ENCODE peak calls at places on chromosomes 1 and 21, in five cellular contexts. A is stomach, J is A549, M is tibial nerve, E is SK-N-SH. Y is an unnamed sample. For H3K4me1, the result is how much of the 10 kb centered on the place peaks cover.

GRCh38 chr1:154959448-154959825 is 2.1 kb downstream of the PYGO2 start:
- DNase-seq in A (no peak), J (no peak), M (no peak), E (no peak), Y (no peak)

GRCh38 chr1:220325306-220325995 is 53.2 kb upstream of the RAB3GAP2 start:
- DNase-seq in A (no peak), J (no peak), M (no peak), E (no peak), Y (no peak)

GRCh38 chr1:217857061-217857460 is 225.9 kb downstream of the SPATA17 start:
- DNase-seq in A (no peak), J (no peak), M (no peak), E (no peak), Y (no peak)

GRCh38 chr1:66761273-66761672 is 9.0 kb downstream of the DYNLT5 start:
- DNase-seq in A (no peak), J (no peak), M (no peak), E (no peak), Y (no peak)

GRCh38 chr1:228289996-228290881 is 82.4 kb downstream of the OBSCN start:
- DNase-seq in A (no peak), J (no peak), M (no peak), E (no peak), Y (no peak)

GRCh38 chr1:74505133-74505532 is 7.3 kb downstream of the LRRC53 start:
- DNase-seq in A (no peak), J (peak), M (no peak), E (peak), Y (no peak)

GRCh38 chr1:23018661-23019093 is 591 bp upstream of the KDM1A start:
- DNase-seq in A (no peak), J (no peak), M (no peak), E (peak), Y (no peak)

GRCh38 chr1:97947751-97948150 is 26.9 kb upstream of the DPYD start:
- DNase-seq in A (no peak), J (no peak), M (no peak), E (no peak), Y (no peak)

GRCh38 chr1:179061360-179062282 is 20.2 kb upstream of the TOR3A start:
- DNase-seq in A (no peak), J (peak), M (no peak), E (no peak), Y (no peak)

GRCh38 chr1:223727541-223727940 is 15.2 kb downstream of the CAPN2 start:
- DNase-seq in A (no peak), J (no peak), M (no peak), E (no peak), Y (no peak)

GRCh38 chr1:109933856-109934711 is 23.4 kb downstream of the CSF1 start:
- DNase-seq in A (peak), J (no peak), M (no peak), E (no peak), Y (no peak)

GRCh38 chr1:78274814-78275213 is 216.0 kb upstream of the PTGFR start:
- DNase-seq in A (no peak), J (no peak), M (no peak), E (no peak), Y (no peak)

GRCh38 chr21:42234464-42235241 is 15.7 kb downstream of the ABCG1 start:
- DNase-seq in A (peak), J (peak), M (no peak), E (peak), Y (peak)

GRCh38 chr1:15339580-15339979 is 70.1 kb upstream of the EFHD2 start:
- DNase-seq in A (peak), J (no peak), M (no peak), E (no peak), Y (peak)

GRCh38 chr1:51728611-51729155 is 111.8 kb downstream of the OSBPL9 start:
- DNase-seq in A (no peak), J (no peak), M (no peak), E (peak), Y (no peak)

GRCh38 chr1:244154882-244155531 is 103.9 kb downstream of the ZBTB18 start:
- DNase-seq in A (no peak), J (no peak), M (no peak), E (peak), Y (peak)

GRCh38 chr21:16193758-16194606 is 464.2 kb downstream of the USP25 start:
- DNase-seq in A (peak), J (peak), M (peak), E (no peak), Y (peak)

GRCh38 chr1:212622467-212622866 is 13.9 kb downstream of the ATF3 start:
- DNase-seq in A (no peak), J (no peak), M (no peak), E (no peak), Y (no peak)

DNA sequence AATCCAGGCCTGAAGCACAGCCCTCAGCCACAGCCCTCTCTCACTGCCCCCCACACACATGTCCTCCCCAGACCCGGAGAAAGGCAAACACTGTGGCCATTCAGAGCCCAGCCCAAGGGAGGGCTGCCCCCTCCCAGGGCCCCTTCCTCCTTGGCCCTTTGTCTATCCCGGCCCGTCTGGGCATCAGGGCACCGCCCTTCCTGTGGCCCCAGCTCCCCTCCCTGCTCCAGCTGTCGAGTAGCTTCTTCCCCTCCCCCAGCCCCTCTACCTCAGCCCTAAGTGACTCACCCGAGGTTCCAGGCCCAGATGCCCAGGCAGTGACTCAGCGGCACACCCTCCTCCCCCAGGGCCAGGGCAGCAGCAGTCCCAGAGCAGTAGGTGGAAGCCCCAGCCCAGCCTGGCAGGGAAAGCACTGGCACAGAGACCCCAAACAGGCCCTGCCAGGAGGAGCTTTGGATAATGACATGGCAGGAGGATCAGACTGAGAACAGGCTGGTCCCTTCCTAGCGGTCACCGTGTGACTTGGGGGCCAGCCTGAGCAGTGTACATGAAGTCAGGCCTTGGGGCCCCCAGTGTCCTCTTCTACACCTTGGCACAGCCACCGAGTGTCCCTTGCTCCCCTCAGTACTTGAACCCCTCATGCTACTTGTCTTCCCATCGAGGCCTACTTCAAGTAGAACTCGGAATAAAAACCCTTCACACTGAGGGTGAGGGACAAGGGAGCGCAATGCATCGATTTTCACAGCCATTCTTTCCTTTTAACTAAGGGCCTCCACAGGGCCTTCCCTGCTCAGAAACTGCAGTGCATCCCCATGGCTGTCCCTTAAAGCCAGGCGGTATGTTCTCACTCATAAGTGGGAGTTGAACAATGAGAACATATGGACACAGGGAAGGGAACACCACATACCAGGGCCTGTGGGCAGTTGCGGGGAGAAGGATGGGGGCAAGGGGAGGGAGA is 1.0 kb upstream of the S100A2 start:
- DNase-seq in A (peak), J (peak), M (peak), E (peak), Y (peak)
- TF ChIP-seq EP300 in A (no peak), J (peak), M (peak), E (peak), Y (peak)

GRCh38 chr1:156676450-156676819 is 772 bp downstream of the NES start:
- DNase-seq in A (no peak), J (no peak), M (no peak), E (peak), Y (no peak)

GRCh38 chr1:156675715-156676311 is 1.4 kb downstream of the NES start:
- DNase-seq in A (no peak), J (no peak), M (no peak), E (peak), Y (no peak)

GRCh38 chr1:156680056-156680455 is 2.8 kb upstream of the NES start:
- DNase-seq in A (no peak), J (no peak), M (no peak), E (no peak), Y (no peak)

GRCh38 chr1:156676820-156677615 is at the start of gene NES:
- DNase-seq in A (no peak), J (peak), M (peak), E (peak), Y (peak)

GRCh38 chr1:156677616-156678596 is 699 bp upstream of the NES start:
- DNase-seq in A (peak), J (peak), M (no peak), E (peak), Y (peak)
- H3K4me1 ChIP-seq in A (under half), J (under half), M (under half), E (under half), Y (under half)

DNA sequence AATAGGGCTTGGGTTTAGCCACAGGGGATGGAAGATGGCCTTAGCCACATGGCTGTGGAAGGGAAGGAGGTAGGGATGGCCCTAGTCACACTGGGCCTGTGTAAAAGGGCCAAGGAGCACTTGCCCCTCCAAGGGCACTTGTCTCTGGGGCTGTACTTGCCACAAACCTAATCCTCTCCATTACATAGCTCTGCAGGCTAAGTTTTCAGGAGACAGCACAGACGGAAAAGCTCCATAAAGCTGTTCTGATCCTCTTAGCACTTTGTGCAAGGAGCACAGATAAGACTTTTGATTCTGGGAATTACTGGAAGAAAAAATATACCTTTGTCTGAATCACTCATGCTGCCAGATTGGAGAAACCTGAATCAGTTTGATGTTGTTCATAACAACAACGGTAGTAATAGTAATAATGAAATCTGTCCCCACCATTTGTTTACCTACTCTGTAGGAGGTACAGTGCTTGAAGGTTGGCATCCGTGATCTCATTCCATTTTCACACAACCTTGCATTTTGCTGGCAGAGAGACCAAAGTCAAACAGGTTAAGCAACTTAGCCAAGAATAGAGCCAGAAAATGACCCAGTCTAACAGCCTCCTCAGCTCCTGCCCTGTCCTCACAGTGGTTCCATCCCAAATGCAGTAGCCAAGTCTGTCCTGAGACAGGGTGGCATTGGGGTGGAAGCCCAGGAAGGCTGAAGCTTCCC is 207.0 kb downstream of the ROR1 start:
- DNase-seq in A (peak), J (no peak), M (no peak), E (no peak), Y (no peak)
- TF ChIP-seq EP300 in A (no peak), J (no peak), M (no peak), E (no peak), Y (no peak)

DNA sequence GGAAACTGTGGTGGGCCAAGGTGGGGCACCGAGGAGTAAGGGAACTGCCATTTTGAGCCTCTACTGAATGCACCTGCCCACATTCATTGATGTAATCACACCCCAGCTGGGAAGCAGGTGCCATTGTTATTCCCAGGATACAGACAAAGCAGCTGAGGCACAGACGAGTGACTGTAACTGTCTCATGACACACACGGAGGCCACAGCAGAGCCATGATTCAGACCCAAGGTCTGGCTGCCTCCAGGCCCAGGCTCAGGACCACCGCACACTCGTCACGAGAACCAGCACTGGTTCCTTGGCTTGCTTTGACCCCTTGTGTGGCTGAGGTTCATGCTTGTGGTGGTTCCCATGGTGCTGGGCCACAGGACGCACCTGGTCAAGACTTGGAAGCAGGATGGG is 45.6 kb upstream of the CLIC4 start:
- DNase-seq in A (no peak), J (no peak), M (no peak), E (no peak), Y (no peak)
- H3K4me1 ChIP-seq in A (under half), J (under half), M (under half), E (under half), Y (under half)

GRCh38 chr1:33021567-33022431 is 14.9 kb downstream of the AK2 start:
- DNase-seq in A (no peak), J (no peak), M (no peak), E (no peak), Y (no peak)

GRCh38 chr1:33022650-33023200 is 14.0 kb downstream of the AK2 start:
- DNase-seq in A (no peak), J (no peak), M (no peak), E (no peak), Y (no peak)

GRCh38 chr1:33029209-33029608 is 7.5 kb downstream of the AK2 start:
- DNase-seq in A (no peak), J (no peak), M (no peak), E (no peak), Y (no peak)

GRCh38 chr1:33025180-33025569 is 11.5 kb downstream of the AK2 start:
- DNase-seq in A (no peak), J (no peak), M (no peak), E (no peak), Y (no peak)

GRCh38 chr1:33025761-33026160 is 10.9 kb downstream of the AK2 start:
- DNase-seq in A (no peak), J (no peak), M (no peak), E (no peak), Y (no peak)
- TF ChIP-seq EP300 in A (no peak), J (no peak), M (no peak), E (no peak), Y (no peak)

Y was measured in transverse colon.